ENCODE peak calls at places on chromosomes 16 and 17, in six cellular contexts. A, G, I, E, O and V are unnamed samples. For H3K27me3, the result is how much of the 10 kb centered on the place peaks cover.

GRCh38 chr17:41645371-41646063 is 21.1 kb upstream of the KRT17 start:
- DNase-seq in A (no peak), G (no peak), I (no peak), E (no peak), O (peak), V (no peak)

GRCh38 chr16:27769561-27770222 is 219.7 kb downstream of the KATNIP start:
- DNase-seq in A (no peak), G (no peak), I (no peak), E (no peak), O (peak), V (no peak)

GRCh38 chr17:79233916-79234551 is 159.4 kb downstream of the ENGASE start:
- DNase-seq in A (no peak), G (no peak), I (no peak), E (no peak), O (no peak), V (no peak)

GRCh38 chr16:57178793-57179212 is 7.0 kb downstream of the PSME3IP1 start:
- DNase-seq in A (peak), G (no peak), I (no peak), E (no peak), O (peak), V (no peak)

GRCh38 chr17:28346746-28347246 is 10.5 kb downstream of the POLDIP2 start:
- DNase-seq in A (peak), G (no peak), I (peak), E (no peak), O (no peak), V (no peak)

GRCh38 chr16:30112197-30113030 is 923 bp downstream of the GDPD3 start:
- DNase-seq in A (no peak), G (no peak), I (peak), E (peak), O (no peak), V (peak)

GRCh38 chr17:83155128-83156081 is 76.0 kb downstream of the METRNL start:
- DNase-seq in A (peak), G (no peak), I (peak), E (no peak), O (no peak), V (peak)

GRCh38 chr17:50447870-50448573 is 20.7 kb downstream of the CHAD start:
- DNase-seq in A (no peak), G (no peak), I (no peak), E (no peak), O (peak), V (no peak)

GRCh38 chr16:72823961-72824490 is 223.9 kb downstream of the ZFHX3 start:
- DNase-seq in A (no peak), G (no peak), I (peak), E (no peak), O (no peak), V (no peak)

GRCh38 chr17:19757536-19758180 is 9.6 kb upstream of the ALDH3A1 start:
- DNase-seq in A (no peak), G (no peak), I (no peak), E (no peak), O (no peak), V (no peak)

GRCh38 chr16:53093162-53093744 is 38.5 kb downstream of the CHD9 start:
- DNase-seq in A (no peak), G (no peak), I (no peak), E (no peak), O (no peak), V (no peak)

GRCh38 chr16:48013476-48013875 is 142.3 kb downstream of the ABCC12 start:
- DNase-seq in A (no peak), G (no peak), I (no peak), E (no peak), O (peak), V (no peak)

GRCh38 chr16:89536886-89537548 is 23.5 kb upstream of the RPL13 start:
- DNase-seq in A (no peak), G (no peak), I (no peak), E (no peak), O (no peak), V (no peak)

GRCh38 chr17:58702708-58703107 is 10.3 kb downstream of the RAD51C start:
- DNase-seq in A (no peak), G (no peak), I (no peak), E (no peak), O (no peak), V (no peak)

GRCh38 chr17:58531122-58531521 is 16.7 kb upstream of the MTMR4 start:
- DNase-seq in A (no peak), G (no peak), I (peak), E (no peak), O (no peak), V (no peak)

GRCh38 chr17:42174126-42174783 is 6.7 kb downstream of the KCNH4 start:
- DNase-seq in A (no peak), G (no peak), I (no peak), E (no peak), O (no peak), V (no peak)

GRCh38 chr16:56956756-56957155 is 5.0 kb upstream of the CETP start:
- DNase-seq in A (no peak), G (no peak), I (no peak), E (no peak), O (no peak), V (no peak)

GRCh38 chr17:58156839-58157803 is 8.9 kb downstream of the OR4D1 start:
- DNase-seq in A (no peak), G (no peak), I (peak), E (no peak), O (no peak), V (no peak)

GRCh38 chr16:6483634-6484033 is 849.0 kb upstream of the RBFOX1 start:
- DNase-seq in A (no peak), G (no peak), I (peak), E (no peak), O (no peak), V (no peak)

GRCh38 chr17:72622661-72623433 is 469.6 kb downstream of the SLC39A11 start:
- DNase-seq in A (no peak), G (no peak), I (no peak), E (no peak), O (peak), V (no peak)

DNA sequence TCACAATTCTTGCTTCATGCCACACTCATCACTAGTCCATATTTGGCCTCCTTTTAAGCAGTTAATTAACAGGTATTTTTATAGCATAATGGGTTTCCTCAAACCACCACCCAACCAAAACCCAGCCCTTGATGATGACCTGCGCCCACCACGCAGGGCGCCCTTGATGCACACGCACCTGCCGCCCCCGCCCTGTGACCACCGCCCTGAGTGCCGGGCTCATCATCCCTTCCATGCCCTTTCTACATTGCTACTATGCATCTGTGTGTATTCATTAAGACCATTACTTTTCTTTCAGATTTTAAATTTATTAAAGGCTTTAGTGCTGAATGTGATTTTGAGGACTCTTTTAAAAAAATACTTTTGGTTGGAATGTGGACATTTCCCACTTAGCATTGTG is 204.8 kb upstream of the CHMP6 start:
- DNase-seq in A (no peak), G (no peak), I (no peak), E (no peak), O (no peak), V (no peak)
- H3K27me3 ChIP-seq in A (under half), G (under half), I (under half), E (under half), O (under half), V (under half)

DNA sequence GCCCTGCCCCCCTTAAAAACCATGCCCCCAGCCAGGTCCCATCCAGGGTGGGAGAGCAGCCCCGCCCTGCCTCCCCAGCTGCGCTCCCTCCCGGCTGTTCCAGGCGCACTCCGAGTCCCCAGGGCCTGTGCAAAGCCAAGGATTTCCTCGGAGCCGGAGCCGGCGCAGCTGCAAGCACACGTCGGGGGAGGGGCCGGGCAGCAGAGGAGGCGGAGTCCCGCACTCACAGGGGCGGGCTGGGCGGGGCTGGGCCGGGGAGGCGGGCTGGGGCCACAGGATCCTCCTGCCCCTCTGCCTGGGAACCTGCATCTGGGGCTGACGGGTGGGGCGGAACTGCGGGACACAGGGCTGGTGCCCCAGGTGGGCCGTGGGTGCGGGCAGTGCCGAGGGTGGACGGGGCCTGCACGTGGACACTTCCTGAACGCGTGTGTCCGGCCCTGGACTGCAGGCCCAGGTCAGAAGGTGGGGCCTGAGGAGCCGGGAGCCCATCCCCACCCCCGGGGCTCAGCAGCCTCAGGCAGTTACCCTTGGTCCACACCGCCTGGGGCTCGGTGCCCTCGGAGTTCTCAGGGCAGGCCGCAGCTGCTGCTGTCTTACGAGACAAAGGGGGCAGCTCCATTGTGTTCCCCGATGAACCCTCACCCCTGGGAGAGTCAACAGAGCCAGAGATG is 24.0 kb upstream of the SSTR5 start:
- DNase-seq in A (peak), G (no peak), I (peak), E (no peak), O (no peak), V (no peak)
- H3K27me3 ChIP-seq in A (under half), G (under half), I (half or more), E (under half), O (under half), V (half or more)

DNA sequence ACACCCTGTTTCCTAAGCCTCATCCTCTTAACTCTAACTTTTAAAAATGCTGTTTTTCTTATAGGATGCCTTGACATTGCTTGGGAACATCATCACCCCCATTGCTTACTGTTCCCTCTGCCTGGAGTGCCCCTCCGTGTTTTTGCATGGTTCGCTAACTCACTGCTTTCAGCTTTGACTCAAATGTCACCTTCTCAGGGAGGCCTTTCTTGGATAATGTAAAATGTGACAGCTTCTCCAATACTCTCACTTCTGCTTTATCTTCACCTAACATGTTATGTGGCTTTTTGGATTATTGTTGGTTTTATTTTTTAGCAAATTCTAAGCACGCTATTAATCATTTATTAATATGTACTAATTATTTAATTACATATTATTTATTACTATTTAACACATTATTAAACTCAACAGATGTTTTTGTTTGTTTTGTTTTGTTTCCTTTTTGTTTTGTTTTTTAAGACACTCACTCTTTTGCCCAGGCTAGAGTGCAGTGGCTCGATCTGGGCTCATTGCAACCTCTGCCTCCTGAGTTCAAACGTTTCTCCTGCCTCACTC is 3.8 kb downstream of the CRYM start:
- DNase-seq in A (no peak), G (no peak), I (no peak), E (peak), O (no peak), V (no peak)
- H3K27me3 ChIP-seq in A (under half), G (under half), I (under half), E (under half), O (under half), V (under half)

GRCh38 chr17:48439875-48440505 is 10.0 kb upstream of the SKAP1 start:
- DNase-seq in A (no peak), G (no peak), I (no peak), E (peak), O (no peak), V (no peak)
- H3K27me3 ChIP-seq in A (under half), G (under half), I (half or more), E (under half), O (under half), V (under half)

DNA sequence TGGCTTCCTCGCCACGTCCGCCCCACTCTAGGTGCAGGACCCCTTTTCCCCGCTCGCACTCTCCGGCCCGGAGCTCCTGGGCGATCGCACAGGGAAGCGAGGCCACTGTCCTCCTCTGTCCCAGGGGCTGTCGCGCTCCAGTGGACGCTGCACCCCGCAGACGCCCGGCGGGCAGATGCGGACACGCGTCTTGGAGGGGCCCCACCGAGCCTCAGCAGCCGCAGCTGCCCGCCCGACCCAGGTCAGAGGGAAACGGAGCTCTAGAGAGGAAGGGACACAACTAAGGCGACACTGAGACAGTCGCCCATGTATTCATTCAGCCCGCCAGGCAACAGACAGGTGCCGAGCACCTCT is 726 bp upstream of the SLC13A5 start:
- DNase-seq in A (no peak), G (no peak), I (no peak), E (no peak), O (no peak), V (no peak)
- H3K27me3 ChIP-seq in A (under half), G (under half), I (half or more), E (under half), O (under half), V (under half)

DNA sequence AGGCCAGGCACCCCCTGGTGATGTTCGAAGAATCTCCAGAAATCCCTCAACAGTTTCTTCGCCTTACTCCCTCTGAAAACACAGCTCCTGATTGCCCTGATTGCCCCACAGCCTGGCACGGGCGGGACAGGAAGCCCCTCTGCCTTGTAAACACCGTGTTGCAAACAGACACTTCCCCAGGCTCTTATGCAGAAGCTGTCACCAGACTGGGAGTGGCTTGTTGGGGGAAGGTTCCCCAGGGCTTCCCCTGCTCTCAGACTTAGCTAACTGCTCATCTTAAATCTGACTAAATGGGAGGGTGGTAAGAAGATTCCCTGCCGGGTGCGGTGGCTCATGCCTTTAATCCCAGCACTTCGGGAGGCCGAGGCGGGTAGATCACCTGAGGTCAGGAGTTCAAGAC is 11.2 kb downstream of the PIK3R5 start:
- DNase-seq in A (no peak), G (no peak), I (no peak), E (peak), O (no peak), V (peak)
- H3K27me3 ChIP-seq in A (under half), G (under half), I (under half), E (under half), O (under half), V (under half)

GRCh38 chr16:1985466-1986150 is 1.6 kb downstream of the GFER start:
- DNase-seq in A (no peak), G (no peak), I (no peak), E (no peak), O (no peak), V (no peak)
- H3K27me3 ChIP-seq in A (under half), G (under half), I (under half), E (under half), O (under half), V (under half)

DNA sequence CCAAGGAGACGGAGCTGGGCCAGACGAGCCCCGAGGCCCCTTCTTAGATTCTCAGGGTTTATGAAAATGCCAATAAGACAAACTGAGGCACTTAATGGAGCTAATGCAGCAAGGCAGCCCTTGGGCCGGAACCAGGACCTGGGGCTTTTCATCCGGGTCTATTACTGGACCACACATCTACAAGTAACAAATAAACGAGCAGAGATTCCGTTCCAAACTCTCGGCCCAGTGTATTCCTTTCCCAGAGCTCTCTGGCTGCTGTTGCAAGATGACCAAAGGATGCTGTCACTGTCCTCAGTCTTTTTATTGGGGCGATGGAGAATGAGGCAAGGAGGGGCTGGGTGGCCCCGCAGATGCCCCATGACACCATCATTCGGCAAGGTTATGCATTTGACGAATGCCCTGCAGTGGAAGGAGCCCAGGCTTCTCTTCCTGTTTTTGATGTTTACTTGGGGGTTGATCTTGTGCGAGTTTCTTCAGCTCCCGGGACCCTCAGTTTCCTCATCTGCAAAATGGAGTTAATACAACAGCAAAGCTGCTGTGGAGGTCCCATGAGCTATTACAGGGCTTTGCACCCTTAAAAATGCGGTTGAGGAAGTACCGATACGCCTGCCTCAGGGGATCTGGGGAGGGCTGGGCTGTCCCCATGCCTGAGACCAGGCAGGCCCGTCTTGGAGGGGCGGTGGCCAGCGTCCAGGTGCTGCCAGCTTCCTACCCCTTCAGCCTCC is 1.1 kb upstream of the NTN1 start:
- DNase-seq in A (no peak), G (no peak), I (no peak), E (no peak), O (no peak), V (no peak)
- H3K27me3 ChIP-seq in A (under half), G (under half), I (half or more), E (under half), O (under half), V (under half)

GRCh38 chr17:40310882-40311391 is 2.0 kb downstream of the RARA start:
- DNase-seq in A (no peak), G (no peak), I (peak), E (no peak), O (no peak), V (no peak)
- H3K27me3 ChIP-seq in A (under half), G (under half), I (under half), E (under half), O (under half), V (under half)